ENCODE peak calls at places on chromosomes 6 and 20, in four cellular contexts. N is H9, R is H1, M is IMR-90. K is an unnamed sample. For H3K4me1, the result is how much of the 10 kb centered on the place peaks cover.

GRCh38 chr20:10510216-10510615 is 75.1 kb downstream of the SLX4IP start:
- DNase-seq in N (no peak), R (no peak), M (no peak), K (no peak)

GRCh38 chr6:134446901-134447300 is 129.0 kb upstream of the SGK1 start:
- DNase-seq in N (no peak), R (no peak), M (peak), K (no peak)

GRCh38 chr6:137342607-137343186 is 123.5 kb upstream of the IFNGR1 start:
- DNase-seq in N (no peak), R (no peak), M (no peak), K (no peak)

GRCh38 chr20:17505664-17506517 is 25.3 kb downstream of the BFSP1 start:
- DNase-seq in N (no peak), R (no peak), M (peak), K (peak)

GRCh38 chr6:167898673-167899311 is 72.1 kb downstream of the AFDN start:
- DNase-seq in N (no peak), R (no peak), M (peak), K (peak)

GRCh38 chr6:136969433-136969832 is 47.3 kb downstream of the SLC35D3 start:
- DNase-seq in N (no peak), R (no peak), M (no peak), K (no peak)

GRCh38 chr20:25083773-25084615 is 2.1 kb upstream of the VSX1 start:
- DNase-seq in N (peak), R (no peak), M (no peak), K (no peak)

GRCh38 chr6:5073992-5074391 is 11.1 kb upstream of the PPP1R3G start:
- DNase-seq in N (no peak), R (no peak), M (no peak), K (no peak)

GRCh38 chr6:107509506-107509905 is 19.6 kb downstream of the SOBP start:
- DNase-seq in N (no peak), R (no peak), M (peak), K (peak)

GRCh38 chr20:50646483-50646996 is 44.8 kb downstream of the RIPOR3 start:
- DNase-seq in N (no peak), R (no peak), M (peak), K (no peak)
- H2AK5ac ChIP-seq in N (no peak), R (peak), M (peak), K (peak)

GRCh38 chr6:111597687-111598086 is 8.0 kb downstream of the TRAF3IP2 start:
- DNase-seq in N (no peak), R (no peak), M (no peak), K (no peak)

GRCh38 chr6:111596784-111597183 is 8.9 kb downstream of the TRAF3IP2 start:
- DNase-seq in N (no peak), R (no peak), M (no peak), K (no peak)

GRCh38 chr6:111599259-111599658 is 6.4 kb downstream of the TRAF3IP2 start:
- DNase-seq in N (no peak), R (no peak), M (no peak), K (no peak)

GRCh38 chr6:111600154-111600553 is 5.5 kb downstream of the TRAF3IP2 start:
- DNase-seq in N (no peak), R (no peak), M (no peak), K (no peak)

DNA sequence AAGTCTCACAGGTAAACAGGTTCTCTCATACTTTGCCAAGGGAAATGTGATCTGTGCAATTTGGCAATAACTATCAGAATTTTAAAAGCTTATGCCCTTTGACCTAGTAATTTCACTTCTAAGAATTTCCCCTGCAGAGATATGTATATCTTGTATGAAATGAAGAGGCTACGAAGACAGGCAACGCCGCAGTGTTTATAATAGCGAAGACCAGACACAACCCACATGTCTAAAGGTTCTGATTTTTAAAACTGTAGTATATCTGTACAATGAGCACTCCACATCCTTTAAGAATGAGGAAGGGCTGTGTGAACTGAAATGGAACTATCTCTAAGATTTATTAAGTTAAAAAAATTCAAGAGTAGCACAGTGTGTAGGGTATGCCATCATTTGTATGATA is 7.5 kb downstream of the TRAF3IP2 start:
- DNase-seq in N (no peak), R (no peak), M (peak), K (no peak)
- H3K4me1 ChIP-seq in N (under half), R (under half), M (under half), K (under half)

GRCh38 chr20:57909763-57910331 is 200.0 kb upstream of the PMEPA1 start:
- DNase-seq in N (no peak), R (no peak), M (no peak), K (no peak)

GRCh38 chr20:57908691-57909090 is 198.9 kb upstream of the PMEPA1 start:
- DNase-seq in N (no peak), R (no peak), M (no peak), K (no peak)

GRCh38 chr20:57905448-57905847 is 195.6 kb upstream of the PMEPA1 start:
- DNase-seq in N (no peak), R (no peak), M (no peak), K (no peak)

GRCh38 chr20:57908226-57908625 is 198.4 kb upstream of the PMEPA1 start:
- DNase-seq in N (no peak), R (no peak), M (no peak), K (no peak)

GRCh38 chr20:57907131-57908083 is 197.6 kb upstream of the PMEPA1 start:
- DNase-seq in N (no peak), R (no peak), M (no peak), K (no peak)
- H3K56ac ChIP-seq in N (no peak), R (no peak), M (no peak), K (no peak)

DNA sequence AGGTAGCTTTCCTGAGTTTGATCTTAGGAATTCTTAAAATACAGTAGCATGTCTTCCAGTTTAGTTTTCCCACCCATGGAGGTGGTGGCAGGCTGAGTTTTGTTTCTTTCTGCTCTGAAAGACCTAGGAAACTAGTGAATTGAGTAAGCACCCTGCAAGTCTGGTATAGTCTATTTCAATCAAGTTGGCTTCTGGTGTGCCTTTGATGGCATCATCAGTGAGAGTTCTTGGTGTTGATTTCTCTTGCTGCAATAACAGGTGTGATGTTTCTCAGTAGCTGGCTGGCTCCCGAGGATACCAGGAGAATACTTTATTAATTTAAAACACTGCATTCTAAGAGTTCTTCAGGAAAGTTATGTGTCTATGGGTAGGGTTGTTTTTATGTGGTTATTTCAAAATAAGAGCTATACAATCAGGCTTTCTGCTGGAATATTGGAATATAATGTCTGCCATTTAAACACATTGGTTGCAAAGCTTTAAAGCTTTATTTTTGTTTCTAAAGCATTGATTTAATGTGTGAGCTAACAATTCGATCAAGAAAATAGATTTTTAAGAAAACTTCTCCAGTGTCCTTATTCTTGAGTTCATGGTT is 19.0 kb downstream of the VAPB start:
- DNase-seq in N (no peak), R (no peak), M (no peak), K (no peak)
- H2AK5ac ChIP-seq in N (no peak), R (no peak), M (no peak), K (no peak)

GRCh38 chr20:35253010-35253409 is 24.9 kb downstream of the MMP24OS start:
- DNase-seq in N (no peak), R (no peak), M (no peak), K (no peak)
- H3K4me1 ChIP-seq in N (under half), R (under half), M (under half), K (under half)

GRCh38 chr6:166411271-166411670 is 28.5 kb upstream of the MPC1 start:
- DNase-seq in N (no peak), R (no peak), M (no peak), K (no peak)

GRCh38 chr6:166412911-166413384 is 30.2 kb upstream of the MPC1 start:
- DNase-seq in N (no peak), R (no peak), M (no peak), K (no peak)

GRCh38 chr6:166411721-166412151 is 29.0 kb upstream of the MPC1 start:
- DNase-seq in N (no peak), R (no peak), M (no peak), K (no peak)

GRCh38 chr6:166413491-166413951 is 30.8 kb upstream of the MPC1 start:
- DNase-seq in N (no peak), R (no peak), M (no peak), K (no peak)

DNA sequence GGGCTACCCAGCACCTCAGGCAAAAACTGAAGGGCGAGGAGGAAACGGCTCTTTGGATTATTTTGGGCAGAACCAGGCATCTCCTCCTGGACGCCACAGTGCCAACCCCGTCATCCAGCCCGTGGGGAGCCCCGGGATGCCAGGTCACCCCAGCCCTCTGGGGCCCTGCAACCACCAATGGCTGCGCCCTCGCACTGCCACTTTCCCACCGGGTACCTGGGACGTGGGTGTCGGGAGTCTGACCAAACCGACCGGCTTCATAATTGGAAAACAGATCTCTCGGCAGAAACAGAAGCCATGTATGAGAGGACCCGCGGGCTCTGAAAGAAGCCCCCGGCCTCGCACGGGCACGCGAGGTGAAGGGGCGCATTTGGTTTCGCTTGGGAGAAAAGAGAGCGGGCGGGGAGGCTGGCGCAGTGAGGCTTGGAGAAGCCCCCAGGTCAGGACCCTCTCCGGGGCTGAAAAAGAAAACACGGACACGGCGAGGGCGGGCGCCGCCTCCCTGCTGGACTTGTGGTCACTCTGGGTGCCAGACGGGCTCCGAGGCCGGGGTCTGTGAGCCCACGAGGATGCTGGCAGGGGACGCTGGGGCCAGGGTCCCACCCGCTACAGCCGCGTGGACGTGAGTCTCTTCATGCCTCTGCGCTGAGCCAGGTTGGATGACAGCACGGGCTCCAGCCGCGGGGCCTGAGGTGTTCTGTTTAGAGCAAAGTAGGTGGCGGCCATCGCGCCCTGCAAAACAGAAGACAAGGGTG is 29.6 kb upstream of the MPC1 start:
- DNase-seq in N (no peak), R (no peak), M (no peak), K (no peak)
- H3K56ac ChIP-seq in N (no peak), R (no peak), M (no peak), K (no peak)